ENCODE peak calls at places on chromosome 9, in four cellular contexts. U, B, X and J are unnamed samples.

GRCh38 chr9:134162212-134162775 is 2.1 kb downstream of the RNU6ATAC start:
- DNase-seq in U (no peak), X (no peak), B (no peak), J (no peak)

GRCh38 chr9:16277471-16277870 is 593.0 kb downstream of the BNC2 start:
- DNase-seq in X (no peak), U (no peak), B (no peak), J (no peak)

GRCh38 chr9:119029876-119030275 is 339.4 kb downstream of the BRINP1 start:
- DNase-seq in U (no peak), X (no peak), B (no peak), J (no peak)

GRCh38 chr9:109224751-109225150 is 57.7 kb upstream of the FRRS1L start:
- DNase-seq in X (no peak), B (no peak), U (no peak), J (no peak)

GRCh38 chr9:99466787-99467186 is 244.7 kb downstream of the SEC61B start:
- DNase-seq in X (no peak), U (no peak), B (no peak), J (no peak)

GRCh38 chr9:93210324-93210973 is 26.5 kb downstream of the WNK2 start:
- DNase-seq in U (no peak), B (no peak), X (no peak), J (no peak)

GRCh38 chr9:134632329-134632728 is 9.3 kb upstream of the COL5A1 start:
- DNase-seq in X (no peak), U (no peak), B (no peak), J (peak; percentile 8)

GRCh38 chr9:132810314-132810713 is 67.8 kb downstream of the AK8 start:
- DNase-seq in U (no peak), B (no peak), X (no peak), J (no peak)

GRCh38 chr9:23821400-23822181 is 4.4 kb downstream of the ELAVL2 start:
- DNase-seq in X (peak; percentile 84), B (peak; percentile 60), U (peak; percentile 84), J (no peak)

GRCh38 chr9:121823451-121824169 is 172.2 kb downstream of the DAB2IP start:
- DNase-seq in U (no peak), X (no peak), B (no peak), J (no peak)

GRCh38 chr9:29176231-29176630 is 1603.0 kb upstream of the C9orf72 start:
- DNase-seq in U (no peak), X (no peak), B (no peak), J (no peak)

GRCh38 chr9:1995084-1995483 is 20.1 kb upstream of the SMARCA2 start:
- DNase-seq in X (no peak), U (no peak), B (no peak), J (no peak)

GRCh38 chr9:120531683-120532300 is 48.2 kb downstream of the CDK5RAP2 start:
- DNase-seq in B (no peak), U (peak; percentile 45), X (peak; percentile 42), J (no peak)

GRCh38 chr9:128838338-128838737 is 8.7 kb upstream of the SPOUT1 start:
- DNase-seq in B (no peak), X (no peak), U (peak; percentile 82), J (no peak)

GRCh38 chr9:119453490-119453911 is 84.3 kb upstream of the BRINP1 start:
- DNase-seq in X (no peak), B (no peak), U (no peak), J (no peak)

GRCh38 chr9:131747352-131747751 is 7.5 kb upstream of the RAPGEF1 start:
- DNase-seq in X (peak; percentile 52), U (peak; percentile 47), B (no peak), J (no peak)

GRCh38 chr9:135448570-135449180 is 30.9 kb upstream of the PPP1R26 start:
- DNase-seq in B (no peak), U (no peak), X (peak; percentile 9), J (no peak)

GRCh38 chr9:81650836-81651545 is 38.4 kb downstream of the TLE1 start:
- DNase-seq in B (no peak), U (no peak), X (no peak), J (no peak)

GRCh38 chr9:95505676-95506437 is 10.9 kb downstream of the PTCH1 start:
- DNase-seq in B (peak; percentile 40), U (peak; percentile 87), X (peak; percentile 86), J (no peak)

GRCh38 chr9:73565833-73566465 is 414.3 kb downstream of the ANXA1 start:
- DNase-seq in X (no peak), B (no peak), U (peak; percentile 71), J (no peak)

GRCh38 chr9:80085668-80086067 is 513.9 kb downstream of the TLE4 start:
- DNase-seq in X (no peak), B (no peak), U (no peak), J (no peak)

GRCh38 chr9:84226126-84226525 is 114.4 kb downstream of the SLC28A3 start:
- DNase-seq in B (no peak), X (no peak), U (peak; percentile 63), J (no peak)